ENCODE peak calls at places on chromosomes 1 and 21, in eight cellular contexts. G, V, Y, I, W, H, X and P are unnamed samples.

GRCh38 chr1:93588206-93588605 is 93.4 kb downstream of the BCAR3 start:
- DNase-seq in G (no peak), V (peak; percentile 62), X (peak; percentile 9), H (peak; percentile 78), W (no peak), I (no peak), Y (no peak), P (no peak)

GRCh38 chr1:39625009-39625408 is 14.4 kb downstream of the HEYL start:
- DNase-seq in G (no peak), Y (no peak), V (no peak), X (no peak), I (no peak), H (no peak), W (no peak), P (no peak)

GRCh38 chr1:87334351-87335174 is 5.9 kb downstream of the LMO4 start:
- DNase-seq in X (peak; percentile 67), Y (no peak), I (peak; percentile 24), G (peak; percentile 42), V (no peak), W (no peak), H (peak; percentile 33), P (peak; percentile 26)

GRCh38 chr1:216531308-216532239 is 108.3 kb upstream of the USH2A start:
- DNase-seq in I (no peak), V (peak; percentile 48), G (peak; percentile 61), X (no peak), W (no peak), Y (no peak), H (peak; percentile 39), P (peak; percentile 34)

GRCh38 chr1:202214089-202214843 is 20.7 kb downstream of the LGR6 start:
- DNase-seq in H (no peak), W (no peak), V (no peak), I (no peak), X (no peak), Y (no peak), G (no peak), P (no peak)

GRCh38 chr1:244231193-244231571 is 180.1 kb downstream of the ZBTB18 start:
- DNase-seq in I (no peak), H (peak; percentile 52), G (no peak), W (no peak), Y (no peak), V (peak; percentile 47), X (no peak), P (peak; percentile 22)

GRCh38 chr1:199101139-199101538 is 462.3 kb downstream of the PTPRC start:
- DNase-seq in W (no peak), I (no peak), G (no peak), Y (no peak), H (no peak), X (no peak), V (no peak), P (no peak)

GRCh38 chr1:89545264-89546038 is 20.8 kb downstream of the LRRC8B start:
- DNase-seq in H (peak; percentile 60), I (peak; percentile 79), W (no peak), X (no peak), Y (no peak), G (no peak), V (peak; percentile 72), P (no peak)

GRCh38 chr1:178579562-178579961 is 66.7 kb downstream of the TEX35 start:
- DNase-seq in V (no peak), H (no peak), Y (no peak), W (no peak), I (no peak), X (no peak), G (no peak), P (no peak)

GRCh38 chr1:173193639-173194038 is 13.5 kb downstream of the TNFSF4 start:
- DNase-seq in Y (no peak), I (no peak), G (peak; percentile 59), H (peak; percentile 95), X (no peak), V (peak; percentile 12), W (peak; percentile 89), P (peak; percentile 61)

GRCh38 chr21:32306021-32306780 is 7.5 kb downstream of the MRAP start:
- DNase-seq in Y (no peak), X (no peak), H (no peak), I (peak; percentile 37), V (peak; percentile 22), G (no peak), W (no peak), P (no peak)

GRCh38 chr1:85244271-85245053 is 15.0 kb downstream of the C1orf52 start:
- DNase-seq in I (no peak), W (peak; percentile 74), Y (no peak), X (no peak), G (peak; percentile 33), H (peak; percentile 53), V (peak; percentile 41), P (peak; percentile 31)

GRCh38 chr1:65401612-65402011 is 18.9 kb upstream of the LEPR start:
- DNase-seq in V (no peak), H (no peak), G (no peak), Y (no peak), W (no peak), X (no peak), I (no peak), P (no peak)

GRCh38 chr1:85607126-85607912 is 26.8 kb downstream of the CCN1 start:
- DNase-seq in W (peak; percentile 100), G (peak; percentile 90), H (peak; percentile 100), V (peak; percentile 99), I (no peak), Y (peak; percentile 82), X (no peak), P (peak; percentile 98)

GRCh38 chr1:119318466-119319309 is 49.9 kb upstream of the HAO2 start:
- DNase-seq in V (no peak), I (no peak), W (no peak), G (no peak), H (no peak), X (no peak), Y (no peak), P (no peak)

GRCh38 chr1:119314001-119314796 is 54.4 kb upstream of the HAO2 start:
- DNase-seq in G (no peak), I (no peak), H (no peak), X (no peak), V (no peak), W (no peak), Y (no peak), P (no peak)

GRCh38 chr1:119320100-119320499 is 48.5 kb upstream of the HAO2 start:
- DNase-seq in V (no peak), G (no peak), I (no peak), Y (no peak), W (no peak), X (no peak), H (no peak), P (no peak)

GRCh38 chr1:119321661-119322419 is 46.7 kb upstream of the HAO2 start:
- DNase-seq in Y (no peak), X (no peak), I (no peak), V (no peak), H (no peak), W (no peak), G (no peak), P (no peak)

GRCh38 chr1:119316870-119317416 is 51.6 kb upstream of the HAO2 start:
- DNase-seq in X (no peak), Y (peak; percentile 3), I (peak; percentile 24), W (no peak), V (no peak), H (no peak), G (no peak), P (no peak)
- H3K4me3 ChIP-seq in X (no peak overlapping the region), Y (no peak overlapping the region), I (no peak overlapping the region), W (no peak overlapping the region), V (no peak overlapping the region), H (no peak overlapping the region), G (no peak overlapping the region), P (no peak overlapping the region)

GRCh38 chr1:3349968-3350299 is 104.5 kb upstream of the ARHGEF16 start:
- DNase-seq in G (no peak), X (no peak), W (no peak), V (no peak), Y (no peak), H (no peak), I (no peak), P (no peak)
- TF ChIP-seq CTCF in G (no peak), X (no peak), W (no peak), V (no peak), Y (no peak), H (no peak), I (no peak), P (no peak)

GRCh38 chr1:212293579-212293978 is 8.4 kb downstream of the PPP2R5A start:
- DNase-seq in V (peak; percentile 35), Y (no peak), G (peak; percentile 40), I (no peak), X (no peak), H (peak; percentile 40), W (no peak), P (peak; percentile 23)

GRCh38 chr1:212301570-212301969 is 16.4 kb downstream of the PPP2R5A start:
- DNase-seq in I (no peak), Y (no peak), H (peak; percentile 41), W (no peak), X (no peak), G (peak; percentile 47), V (no peak), P (peak; percentile 55)

GRCh38 chr1:212294983-212295382 is 9.8 kb downstream of the PPP2R5A start:
- DNase-seq in Y (no peak), V (no peak), W (no peak), X (no peak), I (no peak), G (no peak), H (no peak), P (no peak)

GRCh38 chr1:212295579-212295978 is 10.4 kb downstream of the PPP2R5A start:
- DNase-seq in Y (no peak), W (no peak), I (no peak), X (no peak), V (no peak), G (no peak), H (no peak), P (no peak)

GRCh38 chr1:212297338-212297737 is 12.1 kb downstream of the PPP2R5A start:
- DNase-seq in H (no peak), I (no peak), V (no peak), X (no peak), W (no peak), Y (no peak), G (no peak), P (no peak)
- H3K4me3 ChIP-seq in H (no peak overlapping the region), I (no peak overlapping the region), V (no peak overlapping the region), X (no peak overlapping the region), W (no peak overlapping the region), Y (no peak overlapping the region), G (no peak overlapping the region), P (no peak overlapping the region)

DNA sequence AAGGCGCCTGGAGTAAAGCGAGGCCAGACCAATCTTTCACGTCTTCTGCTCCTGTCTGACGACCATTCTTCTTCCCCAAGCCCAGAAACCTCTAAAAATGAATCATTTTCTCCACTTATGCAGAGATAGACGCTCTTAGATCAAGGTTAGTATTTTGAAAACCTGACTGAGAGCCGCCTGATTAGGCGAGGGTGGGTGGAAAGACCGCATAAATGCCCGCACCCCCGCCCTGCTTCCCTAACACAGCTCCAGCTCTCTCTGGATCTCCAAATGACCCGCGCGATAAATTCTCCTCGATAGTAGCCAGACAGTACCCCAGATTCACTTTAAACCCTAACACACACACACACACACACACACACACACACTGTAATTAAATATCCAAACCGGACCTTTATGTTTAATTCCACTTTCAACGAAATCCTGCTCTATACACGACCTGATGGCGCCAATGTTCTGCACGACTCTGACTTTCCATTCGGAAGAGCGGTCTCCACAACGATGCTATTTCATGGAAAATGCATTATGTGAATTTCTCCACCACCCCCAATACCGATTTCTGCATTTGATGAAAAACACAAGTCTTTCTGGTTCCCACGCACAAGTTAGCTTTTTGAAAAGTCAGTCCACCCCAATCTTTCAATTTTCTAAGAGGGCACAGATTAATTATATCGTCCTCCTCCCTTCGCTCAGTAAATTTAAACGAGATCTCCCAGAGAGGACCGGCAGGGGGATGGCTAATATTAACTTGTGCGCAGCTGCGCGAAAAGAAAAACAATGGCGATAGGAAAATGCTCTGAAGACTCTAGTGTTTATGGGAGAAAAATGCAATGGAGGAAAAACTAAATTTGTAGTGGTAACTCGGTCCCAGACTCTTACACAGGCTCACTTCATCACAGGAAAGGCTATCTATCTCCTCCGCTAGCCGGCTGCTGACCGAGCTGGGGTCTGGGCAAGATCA is 1.5 kb upstream of the LHX8 start:
- DNase-seq in W (no peak), V (no peak), X (no peak), I (no peak), H (no peak), G (no peak), Y (no peak), P (no peak)
- TF ChIP-seq CTCF in W (no peak), V (no peak), X (no peak), I (no peak), H (no peak), G (no peak), Y (no peak), P (no peak)